ENCODE peak calls at places on chromosomes 5 and 9, in five cellular contexts. J is IMR-90; H is CD8-positive, alpha-beta memory T cell; A is breast epithelium; V is BE2C. N is an unnamed sample.

GRCh38 chr9:90095682-90096081 is 490.9 kb downstream of the GADD45G start:
- DNase-seq in J (no peak), H (no peak), A (no peak), V (no peak), N (no peak)

GRCh38 chr5:163619951-163620350 is 114.5 kb downstream of the MAT2B start:
- DNase-seq in J (no peak), H (no peak), A (no peak), V (no peak), N (no peak)

GRCh38 chr9:35673998-35674361 is 252 bp downstream of the CA9 start:
- DNase-seq in J (no peak), H (no peak), A (no peak), V (no peak), N (no peak)

GRCh38 chr9:10876333-10876732 is 263.5 kb upstream of the PTPRD start:
- DNase-seq in J (no peak), H (no peak), A (no peak), V (no peak), N (no peak)

GRCh38 chr5:35803221-35803651 is 53.5 kb upstream of the IL7R start:
- DNase-seq in J (peak; percentile 79), H (no peak), A (no peak), V (peak; percentile 53), N (peak; percentile 46)

GRCh38 chr5:26649000-26649399 is 389.4 kb downstream of the CDH9 start:
- DNase-seq in J (no peak), H (no peak), A (no peak), V (no peak), N (no peak)

GRCh38 chr9:90964101-90965020 is 162.7 kb downstream of the SYK start:
- DNase-seq in J (no peak), H (no peak), A (no peak), V (peak; percentile 88), N (no peak)

GRCh38 chr5:33315170-33315569 is 125.6 kb upstream of the TARS1 start:
- DNase-seq in J (peak; percentile 66), H (no peak), A (no peak), V (no peak), N (no peak)

GRCh38 chr5:143154495-143155375 is 248.8 kb downstream of the NR3C1 start:
- DNase-seq in J (peak; percentile 42), H (no peak), A (no peak), V (no peak), N (no peak)

GRCh38 chr9:13281356-13282016 is 2.0 kb upstream of the MPDZ start:
- DNase-seq in J (no peak), H (no peak), A (no peak), V (no peak), N (no peak)

GRCh38 chr9:14608521-14608920 is 84.7 kb downstream of the ZDHHC21 start:
- DNase-seq in J (no peak), H (no peak), A (no peak), V (no peak), N (no peak)

GRCh38 chr5:124546643-124547042 is 199.8 kb downstream of the ZNF608 start:
- DNase-seq in J (peak; percentile 35), H (no peak), A (no peak), V (no peak), N (peak; percentile 12)

GRCh38 chr9:36847781-36848673 is 186.0 kb downstream of the PAX5 start:
- DNase-seq in J (no peak), H (no peak), A (no peak), V (peak; percentile 31), N (peak; percentile 67)

GRCh38 chr5:109223521-109223920 is 186.3 kb downstream of the PJA2 start:
- DNase-seq in J (no peak), H (no peak), A (no peak), V (no peak), N (no peak)

GRCh38 chr5:14156611-14157493 is 13.7 kb downstream of the TRIO start:
- DNase-seq in J (peak; percentile 99), H (no peak), A (peak; percentile 46), V (peak; percentile 53), N (no peak)

GRCh38 chr5:55324815-55325418 is 17.1 kb downstream of the MTREX start:
- DNase-seq in J (peak; percentile 58), H (no peak), A (no peak), V (no peak), N (no peak)

DNA sequence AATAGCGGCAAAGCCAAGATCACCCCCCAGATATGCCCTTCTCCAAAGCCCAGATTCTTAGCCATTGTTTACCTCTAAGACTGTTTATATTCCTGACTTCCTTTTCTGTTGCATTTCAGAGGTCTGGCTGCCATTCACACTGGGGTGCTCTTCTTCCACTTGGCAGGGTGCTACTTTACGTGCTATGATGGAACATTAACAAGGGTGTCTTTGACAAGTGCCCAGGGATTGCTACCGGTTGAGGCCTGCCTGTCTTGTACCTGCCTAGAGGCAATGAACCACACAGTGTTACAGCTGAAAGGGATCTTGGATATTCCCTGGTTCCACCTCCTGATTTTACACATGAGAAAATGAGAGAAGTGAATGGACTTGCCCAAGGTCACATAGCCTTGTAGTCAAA is 352.1 kb upstream of the KIF2A start:
- DNase-seq in J (no peak), H (no peak), A (no peak), V (no peak), N (no peak)
- H3K4me1 ChIP-seq in J (no peaks in the 10 kb centered on the region), H (no peaks in the 10 kb centered on the region), A (no peaks in the 10 kb centered on the region), V (no peaks in the 10 kb centered on the region), N (no peaks in the 10 kb centered on the region)

GRCh38 chr9:68648971-68649370 is 56.1 kb upstream of the PIP5K1B start:
- DNase-seq in J (no peak), H (no peak), A (no peak), V (no peak), N (no peak)

GRCh38 chr9:68640421-68641089 is 64.5 kb upstream of the PIP5K1B start:
- DNase-seq in J (no peak), H (no peak), A (no peak), V (no peak), N (no peak)

GRCh38 chr9:68648164-68648563 is 56.9 kb upstream of the PIP5K1B start:
- DNase-seq in J (no peak), H (no peak), A (no peak), V (no peak), N (no peak)

DNA sequence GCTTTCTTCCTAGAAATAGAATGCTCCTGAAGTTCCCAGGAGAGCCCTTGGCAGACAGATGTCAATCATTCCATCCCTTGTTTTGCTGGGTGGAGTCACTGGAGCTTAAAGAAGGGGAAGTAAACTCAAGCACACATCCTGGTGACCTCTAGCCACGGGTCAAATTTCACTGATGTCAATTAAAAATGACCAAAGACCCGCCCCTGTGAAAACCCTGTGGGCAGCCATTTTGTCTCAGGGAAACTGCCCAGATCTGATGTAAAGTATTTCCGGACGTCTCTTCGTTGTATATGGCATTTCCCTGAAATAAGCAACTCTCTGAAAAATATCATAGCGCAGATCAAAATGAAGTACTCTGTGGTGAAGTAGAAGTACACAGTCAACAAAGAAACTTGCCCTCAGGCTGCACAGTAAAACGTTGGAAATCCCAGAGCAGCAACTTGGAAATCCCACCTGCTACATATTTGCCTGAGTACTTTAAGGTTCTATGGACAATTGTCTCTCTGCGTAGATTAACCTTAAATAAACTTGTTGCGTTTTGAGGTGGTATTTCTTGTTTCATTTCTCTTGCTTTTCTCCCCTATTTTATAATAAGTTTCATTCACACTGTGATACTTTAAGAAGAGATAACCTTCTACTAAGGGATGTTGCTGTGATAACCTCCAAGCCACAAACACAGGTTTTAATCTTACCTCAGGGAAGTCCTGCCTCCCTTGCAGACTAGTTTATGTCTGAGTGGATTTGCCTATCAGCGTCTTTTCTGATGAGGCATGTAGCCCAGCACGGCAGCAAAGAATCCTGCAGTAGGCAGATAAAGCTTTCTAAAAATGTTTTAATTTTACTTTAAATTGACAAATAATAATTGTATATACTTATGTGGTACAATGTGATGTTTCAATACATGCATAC is 60.9 kb upstream of the PIP5K1B start:
- DNase-seq in J (no peak), H (no peak), A (no peak), V (no peak), N (no peak)
- H3K4me1 ChIP-seq in J (no peaks in the 10 kb centered on the region), H (no peaks in the 10 kb centered on the region), A (no peaks in the 10 kb centered on the region), V (no peaks in the 10 kb centered on the region), N (no peaks in the 10 kb centered on the region)

GRCh38 chr9:106918825-106919509 is 56.0 kb downstream of the ZNF462 start:
- DNase-seq in J (no peak), H (no peak), A (no peak), V (no peak), N (no peak)

GRCh38 chr9:106920701-106921283 is 57.8 kb downstream of the ZNF462 start:
- DNase-seq in J (peak; percentile 21), H (no peak), A (no peak), V (no peak), N (peak; percentile 20)

GRCh38 chr9:106921989-106922388 is 59.0 kb downstream of the ZNF462 start:
- DNase-seq in J (peak; percentile 73), H (no peak), A (no peak), V (no peak), N (no peak)

GRCh38 chr9:106920091-106920490 is 57.1 kb downstream of the ZNF462 start:
- DNase-seq in J (no peak), H (no peak), A (no peak), V (no peak), N (no peak)

GRCh38 chr9:106921341-106921899 is 58.5 kb downstream of the ZNF462 start:
- DNase-seq in J (peak; percentile 84), H (no peak), A (no peak), V (peak; percentile 51), N (peak; percentile 5)
- H3K4me1 ChIP-seq in J (peaks cover 15% of the 10 kb centered on the region), H (no peaks in the 10 kb centered on the region), A (no peaks in the 10 kb centered on the region), V (peaks cover 26% of the 10 kb centered on the region), N (peaks cover 5% of the 10 kb centered on the region)

GRCh38 chr5:78509884-78510769 is 138.4 kb downstream of the LHFPL2 start:
- DNase-seq in J (no peak), H (peak; percentile 23), A (peak; percentile 44), V (peak; percentile 67), N (no peak)

GRCh38 chr5:78511116-78511906 is 137.3 kb downstream of the LHFPL2 start:
- DNase-seq in J (no peak), H (no peak), A (no peak), V (no peak), N (no peak)

GRCh38 chr5:78509145-78509865 is 139.3 kb downstream of the LHFPL2 start:
- DNase-seq in J (no peak), H (no peak), A (no peak), V (no peak), N (no peak)

GRCh38 chr5:78514427-78515345 is 133.9 kb downstream of the LHFPL2 start:
- DNase-seq in J (peak; percentile 49), H (no peak), A (no peak), V (no peak), N (no peak)

DNA sequence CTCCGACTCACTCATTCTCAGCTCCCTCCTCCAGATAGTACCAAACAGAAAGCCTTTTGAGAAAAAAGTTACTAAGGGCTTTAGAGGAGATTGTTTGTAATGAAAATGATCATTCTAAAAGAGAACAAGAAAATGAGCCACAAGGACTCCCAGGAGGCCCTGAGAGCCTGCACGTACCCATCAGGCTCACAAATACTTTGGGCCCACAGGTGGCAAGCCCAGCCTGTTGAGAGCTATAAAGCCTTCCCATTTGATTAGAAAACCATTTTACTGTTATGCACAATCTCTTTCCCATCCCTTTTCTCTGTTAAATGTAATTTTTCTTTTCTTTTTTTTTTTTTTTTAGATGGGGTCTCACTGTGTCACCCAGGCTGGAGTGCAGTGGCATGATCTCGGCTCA is 136.1 kb downstream of the LHFPL2 start:
- DNase-seq in J (no peak), H (no peak), A (no peak), V (no peak), N (no peak)
- H3K4me1 ChIP-seq in J (peaks cover 30% of the 10 kb centered on the region), H (peaks cover 8% of the 10 kb centered on the region), A (no peaks in the 10 kb centered on the region), V (peaks cover 14% of the 10 kb centered on the region), N (peaks cover 30% of the 10 kb centered on the region)

DNA sequence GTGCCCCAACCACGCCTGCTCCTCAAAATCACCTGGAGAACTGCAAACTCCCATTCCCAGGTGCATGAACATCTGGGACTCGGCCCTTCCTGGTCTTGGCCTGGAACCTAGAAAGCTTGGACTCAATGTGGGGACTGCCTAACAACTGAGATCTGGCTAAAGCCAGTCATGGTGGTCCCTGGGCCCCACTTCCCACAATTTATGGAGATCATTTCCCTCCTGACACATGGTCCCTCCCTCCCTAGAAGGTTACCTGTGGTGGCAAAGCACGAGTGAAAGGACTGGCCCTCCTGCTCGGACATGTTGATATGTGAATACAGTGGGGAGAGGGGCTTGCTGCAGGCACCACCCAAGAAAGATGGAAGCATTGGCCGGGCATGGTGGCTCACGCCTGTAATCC is 18.8 kb downstream of the BICD2 start:
- DNase-seq in J (no peak), H (no peak), A (no peak), V (no peak), N (no peak)
- H3K4me1 ChIP-seq in J (peaks cover 36% of the 10 kb centered on the region), H (peaks cover 17% of the 10 kb centered on the region), A (no peaks in the 10 kb centered on the region), V (peaks cover 12% of the 10 kb centered on the region), N (peaks cover 13% of the 10 kb centered on the region)

N was measured in neuronal stem cell.